ENCODE peak calls at places on chromosomes 4 and X, in ten cellular contexts. N, W, J, R, A, T, I, Q, G and D are unnamed samples.
A peak's percentile ranks its signal among the peaks of the same experiment; 100 is the strongest.

GRCh38 chr4:108149588-108150380 is 18.9 kb downstream of the LEF1 start:
- DNase-seq in I (no peak), A (no peak), N (no peak), J (no peak), W (no peak), T (no peak), R (no peak), G (no peak), Q (no peak), D (no peak)

GRCh38 chrX:131675596-131676194 is 131.8 kb downstream of the OR13H1 start:
- DNase-seq in N (peak; percentile 14), Q (peak; percentile 52), G (no peak), I (no peak), T (peak; percentile 47), W (no peak), J (no peak), R (no peak), A (no peak), D (no peak)

GRCh38 chr4:123986268-123986798 is 589.7 kb downstream of the SPRY1 start:
- DNase-seq in T (no peak), I (no peak), W (no peak), A (no peak), J (no peak), G (no peak), N (no peak), Q (no peak), R (peak; percentile 82), D (no peak)

GRCh38 chrX:151821226-151821625 is 86.7 kb downstream of the CNGA2 start:
- DNase-seq in T (no peak), N (no peak), W (no peak), A (no peak), I (no peak), J (no peak), Q (no peak), G (no peak), R (no peak), D (no peak)

GRCh38 chrX:1390621-1391369 is 1.1 kb downstream of the SLC25A6 start:
- DNase-seq in T (no peak), R (peak; percentile 66), G (no peak), I (peak; percentile 31), J (no peak), A (peak; percentile 25), W (no peak), N (no peak), Q (no peak), D (no peak)

GRCh38 chrX:107777536-107777832 is at the start of gene NCBP2L:
- DNase-seq in G (no peak), A (no peak), R (no peak), J (no peak), W (no peak), N (no peak), I (no peak), T (no peak), Q (no peak), D (no peak)

GRCh38 chr4:54067163-54067562 is 2.8 kb upstream of the CHIC2 start:
- DNase-seq in N (no peak), I (no peak), W (no peak), G (no peak), J (no peak), R (peak; percentile 76), T (no peak), A (peak; percentile 43), Q (no peak), D (peak; percentile 9)

GRCh38 chrX:46707274-46707965 is 51.5 kb downstream of the SLC9A7 start:
- DNase-seq in I (no peak), Q (no peak), T (no peak), R (no peak), G (no peak), N (no peak), J (no peak), A (no peak), W (no peak), D (no peak)

GRCh38 chr4:100936676-100937390 is 410.5 kb downstream of the PPP3CA start:
- DNase-seq in W (no peak), N (no peak), R (no peak), A (no peak), Q (no peak), J (no peak), I (no peak), T (no peak), G (no peak), D (no peak)

GRCh38 chr4:95410387-95411005 is 138.3 kb downstream of the UNC5C start:
- DNase-seq in W (no peak), A (no peak), I (no peak), J (no peak), N (no peak), T (no peak), Q (no peak), R (no peak), G (no peak), D (peak; percentile 68)

GRCh38 chr4:38654273-38654672 is 9.7 kb upstream of the KLF3 start:
- DNase-seq in T (no peak), R (no peak), W (no peak), Q (no peak), A (no peak), J (no peak), N (no peak), G (peak; percentile 79), I (no peak), D (no peak)

GRCh38 chrX:71253253-71254091 is 468 bp downstream of the ZMYM3 start:
- DNase-seq in N (peak; percentile 21), G (no peak), R (peak; percentile 73), J (peak; percentile 35), T (peak; percentile 47), Q (peak; percentile 54), W (no peak), I (no peak), A (peak; percentile 39), D (no peak)

GRCh38 chr4:27711041-27711440 is 850.4 kb downstream of the STIM2 start:
- DNase-seq in A (no peak), R (no peak), I (no peak), T (no peak), Q (no peak), G (no peak), J (no peak), W (no peak), N (no peak), D (no peak)

GRCh38 chr4:54527532-54527931 is 130.2 kb upstream of the KIT start:
- DNase-seq in T (no peak), G (no peak), I (no peak), Q (no peak), J (no peak), N (no peak), A (no peak), W (no peak), R (no peak), D (no peak)

GRCh38 chrX:76029385-76029784 is 143.5 kb upstream of the PBDC1 start:
- DNase-seq in G (no peak), W (no peak), N (peak; percentile 1), I (no peak), T (no peak), J (no peak), A (no peak), Q (no peak), R (no peak), D (no peak)

GRCh38 chr4:108058685-108059440 is 69.2 kb downstream of the HADH start:
- DNase-seq in G (no peak), W (no peak), Q (no peak), A (no peak), R (no peak), J (no peak), I (no peak), T (no peak), N (no peak), D (no peak)

GRCh38 chr4:129929052-129929451 is 833.1 kb downstream of the C4orf33 start:
- DNase-seq in J (no peak), G (no peak), N (peak; percentile 18), I (no peak), W (no peak), T (no peak), Q (peak; percentile 26), R (no peak), A (no peak), D (no peak)

GRCh38 chrX:96689951-96690350 is 5.3 kb downstream of the DIAPH2 start:
- DNase-seq in R (no peak), G (no peak), J (no peak), T (no peak), N (no peak), A (no peak), I (no peak), Q (no peak), W (no peak), D (no peak)

GRCh38 chr4:3346146-3346545 is 53.3 kb downstream of the RGS12 start:
- DNase-seq in W (no peak), J (no peak), Q (peak; percentile 75), G (peak; percentile 36), N (peak; percentile 43), I (no peak), T (peak; percentile 63), R (no peak), A (peak; percentile 50), D (no peak)